ENCODE peak calls at places on chromosomes 5 and 9, in ten cellular contexts. One of them, this sample, is unnamed.

GRCh38 chr5:67538855-67539506 is 342.4 kb upstream of the CD180 start:
- DNase-seq in A549: no peak
- DNase-seq in HFF-Myc: no peak
- DNase-seq in lower leg skin: no peak
- DNase-seq in LNCaP clone FGC: no peak
- DNase-seq in fibroblast of mammary gland: no peak
- DNase-seq in tibial nerve: no peak
- DNase-seq in fibroblast of the aortic adventitia: no peak
- DNase-seq in dorsolateral prefrontal cortex: no peak
- DNase-seq in astrocyte of the spinal cord: no peak
- DNase-seq in this sample: no peak

GRCh38 chr9:27572566-27572917 is 739 bp downstream of the C9orf72 start:
- DNase-seq in A549: no peak
- DNase-seq in HFF-Myc: no peak
- DNase-seq in lower leg skin: peak; percentile 73
- DNase-seq in LNCaP clone FGC: no peak
- DNase-seq in fibroblast of mammary gland: peak; percentile 68
- DNase-seq in tibial nerve: no peak
- DNase-seq in fibroblast of the aortic adventitia: peak; percentile 32
- DNase-seq in dorsolateral prefrontal cortex: no peak
- DNase-seq in astrocyte of the spinal cord: peak; percentile 46
- DNase-seq in this sample: peak; percentile 51

GRCh38 chr5:64625678-64626077 is 64.6 kb upstream of the SHISAL2B start:
- DNase-seq in A549: no peak
- DNase-seq in HFF-Myc: peak; percentile 61
- DNase-seq in lower leg skin: no peak
- DNase-seq in LNCaP clone FGC: no peak
- DNase-seq in fibroblast of mammary gland: peak; percentile 77
- DNase-seq in tibial nerve: no peak
- DNase-seq in fibroblast of the aortic adventitia: peak; percentile 72
- DNase-seq in dorsolateral prefrontal cortex: no peak
- DNase-seq in astrocyte of the spinal cord: peak; percentile 38
- DNase-seq in this sample: peak; percentile 67

GRCh38 chr5:160463775-160464465 is 42.3 kb downstream of the PTTG1 start:
- DNase-seq in A549: no peak
- DNase-seq in HFF-Myc: peak; percentile 81
- DNase-seq in lower leg skin: no peak
- DNase-seq in LNCaP clone FGC: no peak
- DNase-seq in fibroblast of mammary gland: peak; percentile 88
- DNase-seq in tibial nerve: no peak
- DNase-seq in fibroblast of the aortic adventitia: peak; percentile 88
- DNase-seq in dorsolateral prefrontal cortex: no peak
- DNase-seq in astrocyte of the spinal cord: peak; percentile 56
- DNase-seq in this sample: peak; percentile 83

GRCh38 chr5:61659221-61659696 is 327.2 kb downstream of the ZSWIM6 start:
- DNase-seq in A549: no peak
- DNase-seq in HFF-Myc: no peak
- DNase-seq in lower leg skin: no peak
- DNase-seq in LNCaP clone FGC: no peak
- DNase-seq in fibroblast of mammary gland: no peak
- DNase-seq in tibial nerve: no peak
- DNase-seq in fibroblast of the aortic adventitia: no peak
- DNase-seq in dorsolateral prefrontal cortex: no peak
- DNase-seq in astrocyte of the spinal cord: no peak
- DNase-seq in this sample: no peak

GRCh38 chr9:99353408-99353807 is 131.3 kb downstream of the SEC61B start:
- DNase-seq in A549: no peak
- DNase-seq in HFF-Myc: peak; percentile 74
- DNase-seq in lower leg skin: peak; percentile 81
- DNase-seq in LNCaP clone FGC: no peak
- DNase-seq in fibroblast of mammary gland: peak; percentile 99
- DNase-seq in tibial nerve: no peak
- DNase-seq in fibroblast of the aortic adventitia: peak; percentile 96
- DNase-seq in dorsolateral prefrontal cortex: no peak
- DNase-seq in astrocyte of the spinal cord: peak; percentile 57
- DNase-seq in this sample: peak; percentile 69

GRCh38 chr5:172345886-172346285 is 62.3 kb upstream of the UBTD2 start:
- DNase-seq in A549: no peak
- DNase-seq in HFF-Myc: no peak
- DNase-seq in lower leg skin: no peak
- DNase-seq in LNCaP clone FGC: no peak
- DNase-seq in fibroblast of mammary gland: no peak
- DNase-seq in tibial nerve: no peak
- DNase-seq in fibroblast of the aortic adventitia: no peak
- DNase-seq in dorsolateral prefrontal cortex: no peak
- DNase-seq in astrocyte of the spinal cord: no peak
- DNase-seq in this sample: no peak

GRCh38 chr5:153496835-153497234 is 6.4 kb downstream of the GRIA1 start:
- DNase-seq in A549: no peak
- DNase-seq in HFF-Myc: no peak
- DNase-seq in lower leg skin: no peak
- DNase-seq in LNCaP clone FGC: no peak
- DNase-seq in fibroblast of mammary gland: peak; percentile 56
- DNase-seq in tibial nerve: no peak
- DNase-seq in fibroblast of the aortic adventitia: peak; percentile 66
- DNase-seq in dorsolateral prefrontal cortex: no peak
- DNase-seq in astrocyte of the spinal cord: peak; percentile 62
- DNase-seq in this sample: peak; percentile 64

GRCh38 chr5:106601605-106602004 is 1069.1 kb downstream of the EFNA5 start:
- DNase-seq in A549: no peak
- DNase-seq in HFF-Myc: no peak
- DNase-seq in lower leg skin: no peak
- DNase-seq in LNCaP clone FGC: peak; percentile 26
- DNase-seq in fibroblast of mammary gland: no peak
- DNase-seq in tibial nerve: no peak
- DNase-seq in fibroblast of the aortic adventitia: no peak
- DNase-seq in dorsolateral prefrontal cortex: no peak
- DNase-seq in astrocyte of the spinal cord: no peak
- DNase-seq in this sample: peak; percentile 56

GRCh38 chr9:122463828-122464632 is 13.7 kb downstream of the OR1J1 start:
- DNase-seq in A549: no peak
- DNase-seq in HFF-Myc: no peak
- DNase-seq in lower leg skin: no peak
- DNase-seq in LNCaP clone FGC: no peak
- DNase-seq in fibroblast of mammary gland: no peak
- DNase-seq in tibial nerve: no peak
- DNase-seq in fibroblast of the aortic adventitia: no peak
- DNase-seq in dorsolateral prefrontal cortex: no peak
- DNase-seq in astrocyte of the spinal cord: no peak
- DNase-seq in this sample: no peak

GRCh38 chr5:27038476-27038875 is at the start of gene CDH9:
- DNase-seq in A549: no peak
- DNase-seq in HFF-Myc: no peak
- DNase-seq in lower leg skin: no peak
- DNase-seq in LNCaP clone FGC: no peak
- DNase-seq in fibroblast of mammary gland: no peak
- DNase-seq in tibial nerve: no peak
- DNase-seq in fibroblast of the aortic adventitia: no peak
- DNase-seq in dorsolateral prefrontal cortex: no peak
- DNase-seq in astrocyte of the spinal cord: peak; percentile 7
- DNase-seq in this sample: no peak

GRCh38 chr5:137470111-137470920 is 28.8 kb downstream of the SPOCK1 start:
- DNase-seq in A549: peak; percentile 70
- DNase-seq in HFF-Myc: peak; percentile 79
- DNase-seq in lower leg skin: peak; percentile 70
- DNase-seq in LNCaP clone FGC: no peak
- DNase-seq in fibroblast of mammary gland: peak; percentile 100
- DNase-seq in tibial nerve: no peak
- DNase-seq in fibroblast of the aortic adventitia: peak; percentile 98
- DNase-seq in dorsolateral prefrontal cortex: no peak
- DNase-seq in astrocyte of the spinal cord: peak; percentile 97
- DNase-seq in this sample: peak; percentile 95

GRCh38 chr5:39022151-39022550 is 52.0 kb downstream of the RICTOR start:
- DNase-seq in A549: no peak
- DNase-seq in HFF-Myc: no peak
- DNase-seq in lower leg skin: no peak
- DNase-seq in LNCaP clone FGC: no peak
- DNase-seq in fibroblast of mammary gland: no peak
- DNase-seq in tibial nerve: no peak
- DNase-seq in fibroblast of the aortic adventitia: no peak
- DNase-seq in dorsolateral prefrontal cortex: no peak
- DNase-seq in astrocyte of the spinal cord: no peak
- DNase-seq in this sample: no peak

GRCh38 chr5:31671339-31671741 is 32.4 kb downstream of the PDZD2 start:
- DNase-seq in A549: no peak
- DNase-seq in HFF-Myc: no peak
- DNase-seq in lower leg skin: no peak
- DNase-seq in LNCaP clone FGC: no peak
- DNase-seq in fibroblast of mammary gland: no peak
- DNase-seq in tibial nerve: no peak
- DNase-seq in fibroblast of the aortic adventitia: no peak
- DNase-seq in dorsolateral prefrontal cortex: no peak
- DNase-seq in astrocyte of the spinal cord: peak; percentile 55
- DNase-seq in this sample: no peak

GRCh38 chr5:12659675-12660074 is 755.4 kb upstream of the CTNND2 start:
- DNase-seq in A549: no peak
- DNase-seq in HFF-Myc: no peak
- DNase-seq in lower leg skin: no peak
- DNase-seq in LNCaP clone FGC: no peak
- DNase-seq in fibroblast of mammary gland: no peak
- DNase-seq in tibial nerve: no peak
- DNase-seq in fibroblast of the aortic adventitia: no peak
- DNase-seq in dorsolateral prefrontal cortex: no peak
- DNase-seq in astrocyte of the spinal cord: no peak
- DNase-seq in this sample: no peak

GRCh38 chr5:41128291-41128690 is 57.1 kb upstream of the MROH2B start:
- DNase-seq in A549: no peak
- DNase-seq in HFF-Myc: no peak
- DNase-seq in lower leg skin: no peak
- DNase-seq in LNCaP clone FGC: no peak
- DNase-seq in fibroblast of mammary gland: no peak
- DNase-seq in tibial nerve: no peak
- DNase-seq in fibroblast of the aortic adventitia: no peak
- DNase-seq in dorsolateral prefrontal cortex: no peak
- DNase-seq in astrocyte of the spinal cord: no peak
- DNase-seq in this sample: no peak
- TF ChIP-seq CTCF in A549: no peak
- TF ChIP-seq CTCF in HFF-Myc: no peak
- TF ChIP-seq CTCF in lower leg skin: no peak
- TF ChIP-seq CTCF in LNCaP clone FGC: no peak
- TF ChIP-seq CTCF in fibroblast of mammary gland: no peak
- TF ChIP-seq CTCF in tibial nerve: no peak
- TF ChIP-seq CTCF in fibroblast of the aortic adventitia: no peak
- TF ChIP-seq CTCF in dorsolateral prefrontal cortex: no peak
- TF ChIP-seq CTCF in astrocyte of the spinal cord: no peak
- TF ChIP-seq CTCF in this sample: no peak

DNA sequence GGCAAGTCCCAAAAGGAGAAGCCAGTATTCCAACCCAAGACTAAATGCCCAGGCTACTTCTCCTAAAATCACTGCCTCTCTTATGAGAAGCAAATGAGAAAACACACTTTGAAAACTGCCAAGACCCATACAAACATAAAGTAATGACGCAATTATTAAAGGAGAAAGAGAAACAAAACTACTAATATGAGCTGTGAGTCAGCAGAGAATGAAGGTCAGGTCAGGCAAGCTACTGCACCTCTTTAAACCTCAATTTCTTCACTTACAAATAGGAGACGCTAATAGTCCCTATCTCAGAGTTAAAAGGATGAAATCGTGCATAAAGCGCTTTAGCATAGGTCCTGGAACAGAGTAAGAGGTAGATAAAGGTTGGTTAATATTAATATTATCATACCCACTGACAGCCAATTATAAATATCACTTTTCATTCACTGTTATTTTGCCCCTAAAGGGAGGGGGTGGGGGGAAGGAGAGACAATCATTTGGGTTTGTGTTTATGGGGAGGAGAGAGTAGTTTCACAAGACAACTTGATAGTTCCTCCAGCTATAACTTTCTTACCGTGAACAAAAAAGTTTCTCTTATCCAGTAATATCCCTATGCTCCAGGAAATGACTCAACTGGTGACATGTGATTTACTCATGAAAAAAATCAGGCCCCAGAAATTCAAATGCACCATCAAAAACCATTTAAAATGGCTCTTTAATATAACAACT is 3.6 kb downstream of the PSMB7 start:
- DNase-seq in A549: no peak
- DNase-seq in HFF-Myc: no peak
- DNase-seq in lower leg skin: no peak
- DNase-seq in LNCaP clone FGC: no peak
- DNase-seq in fibroblast of mammary gland: peak; percentile 91
- DNase-seq in tibial nerve: no peak
- DNase-seq in fibroblast of the aortic adventitia: peak; percentile 83
- DNase-seq in dorsolateral prefrontal cortex: no peak
- DNase-seq in astrocyte of the spinal cord: peak; percentile 76
- DNase-seq in this sample: peak; percentile 82
- H3K4me3 ChIP-seq in A549: no peak overlapping the region
- H3K4me3 ChIP-seq in HFF-Myc: peak overlapping the region; percentile 2
- H3K4me3 ChIP-seq in lower leg skin: no peak overlapping the region
- H3K4me3 ChIP-seq in LNCaP clone FGC: no peak overlapping the region
- H3K4me3 ChIP-seq in fibroblast of mammary gland: peak overlapping the region; percentile 33
- H3K4me3 ChIP-seq in tibial nerve: no peak overlapping the region
- H3K4me3 ChIP-seq in fibroblast of the aortic adventitia: peak overlapping the region; percentile 37
- H3K4me3 ChIP-seq in dorsolateral prefrontal cortex: no peak overlapping the region
- H3K4me3 ChIP-seq in astrocyte of the spinal cord: no peak overlapping the region
- H3K4me3 ChIP-seq in this sample: peak overlapping the region; percentile 27

GRCh38 chr9:2620876-2621677 is 510 bp upstream of the VLDLR start:
- DNase-seq in A549: peak; percentile 79
- DNase-seq in HFF-Myc: peak; percentile 12
- DNase-seq in lower leg skin: peak; percentile 39
- DNase-seq in LNCaP clone FGC: peak; percentile 67
- DNase-seq in fibroblast of mammary gland: peak; percentile 66
- DNase-seq in tibial nerve: no peak
- DNase-seq in fibroblast of the aortic adventitia: peak; percentile 84
- DNase-seq in dorsolateral prefrontal cortex: peak; percentile 56
- DNase-seq in astrocyte of the spinal cord: peak; percentile 76
- DNase-seq in this sample: peak; percentile 81
- TF ChIP-seq CTCF in A549: no peak
- TF ChIP-seq CTCF in HFF-Myc: no peak
- TF ChIP-seq CTCF in lower leg skin: no peak
- TF ChIP-seq CTCF in LNCaP clone FGC: peak; percentile 25
- TF ChIP-seq CTCF in fibroblast of mammary gland: peak; percentile 15
- TF ChIP-seq CTCF in tibial nerve: no peak
- TF ChIP-seq CTCF in fibroblast of the aortic adventitia: peak; percentile 41
- TF ChIP-seq CTCF in dorsolateral prefrontal cortex: peak; percentile 22
- TF ChIP-seq CTCF in astrocyte of the spinal cord: peak; percentile 17
- TF ChIP-seq CTCF in this sample: peak; percentile 22

GRCh38 chr5:125870271-125870670 is 552.9 kb upstream of the GRAMD2B start:
- DNase-seq in A549: no peak
- DNase-seq in HFF-Myc: peak; percentile 46
- DNase-seq in lower leg skin: no peak
- DNase-seq in LNCaP clone FGC: no peak
- DNase-seq in fibroblast of mammary gland: peak; percentile 89
- DNase-seq in tibial nerve: no peak
- DNase-seq in fibroblast of the aortic adventitia: peak; percentile 46
- DNase-seq in dorsolateral prefrontal cortex: no peak
- DNase-seq in astrocyte of the spinal cord: peak; percentile 20
- DNase-seq in this sample: no peak

GRCh38 chr5:125868035-125868434 is 555.2 kb upstream of the GRAMD2B start:
- DNase-seq in A549: no peak
- DNase-seq in HFF-Myc: no peak
- DNase-seq in lower leg skin: no peak
- DNase-seq in LNCaP clone FGC: no peak
- DNase-seq in fibroblast of mammary gland: peak; percentile 16
- DNase-seq in tibial nerve: no peak
- DNase-seq in fibroblast of the aortic adventitia: peak; percentile 31
- DNase-seq in dorsolateral prefrontal cortex: no peak
- DNase-seq in astrocyte of the spinal cord: no peak
- DNase-seq in this sample: no peak

GRCh38 chr5:125863579-125863978 is 559.6 kb upstream of the GRAMD2B start:
- DNase-seq in A549: no peak
- DNase-seq in HFF-Myc: no peak
- DNase-seq in lower leg skin: no peak
- DNase-seq in LNCaP clone FGC: no peak
- DNase-seq in fibroblast of mammary gland: no peak
- DNase-seq in tibial nerve: no peak
- DNase-seq in fibroblast of the aortic adventitia: no peak
- DNase-seq in dorsolateral prefrontal cortex: no peak
- DNase-seq in astrocyte of the spinal cord: no peak
- DNase-seq in this sample: no peak

GRCh38 chr5:125865166-125865815 is 557.9 kb upstream of the GRAMD2B start:
- DNase-seq in A549: no peak
- DNase-seq in HFF-Myc: no peak
- DNase-seq in lower leg skin: no peak
- DNase-seq in LNCaP clone FGC: no peak
- DNase-seq in fibroblast of mammary gland: peak; percentile 68
- DNase-seq in tibial nerve: no peak
- DNase-seq in fibroblast of the aortic adventitia: peak; percentile 64
- DNase-seq in dorsolateral prefrontal cortex: no peak
- DNase-seq in astrocyte of the spinal cord: peak; percentile 35
- DNase-seq in this sample: peak; percentile 69
- H3K4me3 ChIP-seq in A549: no peak overlapping the region
- H3K4me3 ChIP-seq in HFF-Myc: no peak overlapping the region
- H3K4me3 ChIP-seq in lower leg skin: no peak overlapping the region
- H3K4me3 ChIP-seq in LNCaP clone FGC: no peak overlapping the region
- H3K4me3 ChIP-seq in fibroblast of mammary gland: no peak overlapping the region
- H3K4me3 ChIP-seq in tibial nerve: no peak overlapping the region
- H3K4me3 ChIP-seq in fibroblast of the aortic adventitia: no peak overlapping the region
- H3K4me3 ChIP-seq in dorsolateral prefrontal cortex: no peak overlapping the region
- H3K4me3 ChIP-seq in astrocyte of the spinal cord: no peak overlapping the region
- H3K4me3 ChIP-seq in this sample: no peak overlapping the region

This sample was measured in fibroblast of pulmonary artery.